ENCODE peak calls at places on chromosome 11, in six cellular contexts. Q, J, V, R, W and Y are unnamed samples.

GRCh38 chr11:64094463-64095223 is 58.9 kb downstream of the FLRT1 start:
- DNase-seq in Q (no peak), J (no peak), V (no peak), R (no peak), W (peak), Y (peak)

GRCh38 chr11:57256119-57256518 is 19.1 kb upstream of the APLNR start:
- DNase-seq in Q (no peak), J (no peak), V (no peak), R (no peak), W (no peak), Y (no peak)

GRCh38 chr11:19279455-19279854 is 38.7 kb upstream of the E2F8 start:
- DNase-seq in Q (no peak), J (no peak), V (no peak), R (no peak), W (no peak), Y (no peak)

GRCh38 chr11:69403556-69404215 is 77.8 kb upstream of the LINC01488 start:
- DNase-seq in Q (no peak), J (no peak), V (no peak), R (no peak), W (peak), Y (peak)

GRCh38 chr11:10496296-10496936 is 41.4 kb downstream of the AMPD3 start:
- DNase-seq in Q (no peak), J (no peak), V (no peak), R (peak), W (no peak), Y (no peak)

GRCh38 chr11:3944198-3944597 is 88.7 kb downstream of the STIM1 start:
- DNase-seq in Q (no peak), J (no peak), V (no peak), R (no peak), W (peak), Y (peak)

GRCh38 chr11:109733245-109733644 is 311.3 kb downstream of the C11orf87 start:
- DNase-seq in Q (no peak), J (no peak), V (no peak), R (no peak), W (no peak), Y (peak)

GRCh38 chr11:75775056-75775455 is 6.5 kb downstream of the DGAT2 start:
- DNase-seq in Q (no peak), J (peak), V (no peak), R (no peak), W (no peak), Y (no peak)

GRCh38 chr11:69094111-69094914 is 45.6 kb downstream of the TPCN2 start:
- DNase-seq in Q (no peak), J (no peak), V (no peak), R (no peak), W (no peak), Y (no peak)

GRCh38 chr11:66448523-66448922 is 9.9 kb upstream of the MRPL11 start:
- DNase-seq in Q (no peak), J (no peak), V (no peak), R (no peak), W (no peak), Y (no peak)

GRCh38 chr11:44403176-44403575 is 93.2 kb upstream of the ALX4 start:
- DNase-seq in Q (no peak), J (peak), V (no peak), R (no peak), W (no peak), Y (no peak)

GRCh38 chr11:128889657-128890213 is 1.4 kb upstream of the KCNJ5 start:
- DNase-seq in Q (no peak), J (no peak), V (no peak), R (no peak), W (no peak), Y (no peak)

GRCh38 chr11:36452231-36452630 is 57.8 kb downstream of the TRAF6 start:
- DNase-seq in Q (no peak), J (no peak), V (no peak), R (no peak), W (no peak), Y (peak)

GRCh38 chr11:94504689-94505293 is 7.5 kb upstream of the C11orf97 start:
- DNase-seq in Q (no peak), J (no peak), V (peak), R (no peak), W (no peak), Y (peak)

GRCh38 chr11:90722552-90723190 is 499.8 kb upstream of the CHORDC1 start:
- DNase-seq in Q (no peak), J (no peak), V (no peak), R (no peak), W (no peak), Y (no peak)

GRCh38 chr11:68525930-68526329 is 65.4 kb downstream of the PPP6R3 start:
- DNase-seq in Q (no peak), J (no peak), V (no peak), R (no peak), W (no peak), Y (peak)

GRCh38 chr11:102780491-102780918 is at the start of gene MMP10:
- DNase-seq in Q (no peak), J (no peak), V (peak), R (no peak), W (peak), Y (peak)